ENCODE peak calls at places on chromosomes 3 and 15, in ten cellular contexts. Q, E, K, O, V, C, W, L, J and U are unnamed samples.

GRCh38 chr15:101037090-101037830 is 118.1 kb downstream of the LRRK1 start:
- DNase-seq in Q (no peak), E (no peak), K (no peak), O (peak), V (peak), C (peak), W (peak), L (no peak), J (no peak), U (no peak)

GRCh38 chr3:49500408-49501257 is 30.6 kb downstream of the DAG1 start:
- DNase-seq in Q (peak), E (peak), K (no peak), O (peak), V (peak), C (no peak), W (no peak), L (no peak), J (peak), U (no peak)

GRCh38 chr3:155548194-155548593 is 196.7 kb downstream of the PLCH1 start:
- DNase-seq in Q (no peak), E (no peak), K (no peak), O (no peak), V (no peak), C (no peak), W (no peak), L (no peak), J (no peak), U (no peak)

GRCh38 chr3:126448141-126448892 is 27.4 kb downstream of the ZXDC start:
- DNase-seq in Q (no peak), E (no peak), K (no peak), O (no peak), V (no peak), C (peak), W (peak), L (no peak), J (no peak), U (no peak)

GRCh38 chr3:151852074-151852811 is 21.2 kb upstream of the SUCNR1 start:
- DNase-seq in Q (no peak), E (no peak), K (no peak), O (no peak), V (no peak), C (no peak), W (no peak), L (no peak), J (no peak), U (no peak)

GRCh38 chr15:100705841-100706240 is 103.5 kb downstream of the ASB7 start:
- DNase-seq in Q (no peak), E (no peak), K (peak), O (no peak), V (no peak), C (peak), W (no peak), L (no peak), J (no peak), U (no peak)

GRCh38 chr3:5037828-5038227 is 58.6 kb downstream of the BHLHE40 start:
- DNase-seq in Q (no peak), E (no peak), K (no peak), O (no peak), V (no peak), C (peak), W (no peak), L (no peak), J (no peak), U (no peak)

GRCh38 chr3:14425574-14426304 is 23.3 kb downstream of the SLC6A6 start:
- DNase-seq in Q (no peak), E (peak), K (no peak), O (peak), V (peak), C (peak), W (no peak), L (no peak), J (no peak), U (no peak)

GRCh38 chr15:40723919-40724318 is 28.9 kb downstream of the RAD51 start:
- DNase-seq in Q (no peak), E (no peak), K (no peak), O (no peak), V (no peak), C (no peak), W (no peak), L (no peak), J (no peak), U (no peak)

GRCh38 chr15:55183679-55184078 is 13.1 kb downstream of the RSL24D1 start:
- DNase-seq in Q (no peak), E (no peak), K (no peak), O (no peak), V (no peak), C (no peak), W (no peak), L (no peak), J (no peak), U (no peak)

GRCh38 chr3:102090646-102091045 is 241.3 kb downstream of the NFKBIZ start:
- DNase-seq in Q (peak), E (no peak), K (no peak), O (no peak), V (no peak), C (no peak), W (no peak), L (no peak), J (no peak), U (no peak)

GRCh38 chr3:196208942-196209695 is 2.1 kb downstream of the ZDHHC19 start:
- DNase-seq in Q (no peak), E (no peak), K (no peak), O (no peak), V (no peak), C (peak), W (no peak), L (no peak), J (no peak), U (no peak)

GRCh38 chr3:155131104-155131503 is 51.0 kb downstream of the MME start:
- DNase-seq in Q (peak), E (no peak), K (no peak), O (no peak), V (no peak), C (no peak), W (no peak), L (no peak), J (no peak), U (no peak)

GRCh38 chr3:100268986-100269385 is 8.2 kb downstream of the TBC1D23 start:
- DNase-seq in Q (no peak), E (no peak), K (no peak), O (no peak), V (no peak), C (no peak), W (no peak), L (no peak), J (no peak), U (no peak)

GRCh38 chr15:88258021-88258641 is 1.6 kb upstream of the NTRK3 start:
- DNase-seq in Q (no peak), E (no peak), K (no peak), O (no peak), V (no peak), C (no peak), W (no peak), L (no peak), J (peak), U (no peak)

GRCh38 chr15:99092554-99093172 is 12.2 kb upstream of the SYNM start:
- DNase-seq in Q (no peak), E (no peak), K (no peak), O (no peak), V (no peak), C (no peak), W (no peak), L (no peak), J (no peak), U (no peak)

GRCh38 chr15:69480932-69481331 is 28.3 kb downstream of the RPLP1 start:
- DNase-seq in Q (no peak), E (no peak), K (no peak), O (no peak), V (no peak), C (no peak), W (no peak), L (no peak), J (no peak), U (no peak)

GRCh38 chr3:194282436-194283122 is 68.5 kb downstream of the CPN2 start:
- DNase-seq in Q (no peak), E (no peak), K (peak), O (peak), V (no peak), C (peak), W (no peak), L (no peak), J (no peak), U (no peak)

GRCh38 chr3:136546718-136547117 is 205.5 kb downstream of the STAG1 start:
- DNase-seq in Q (peak), E (no peak), K (no peak), O (no peak), V (no peak), C (no peak), W (no peak), L (no peak), J (peak), U (no peak)

GRCh38 chr15:59966262-59966661 is 37.8 kb upstream of the FOXB1 start:
- DNase-seq in Q (no peak), E (no peak), K (no peak), O (no peak), V (no peak), C (no peak), W (no peak), L (no peak), J (no peak), U (no peak)

GRCh38 chr3:172635588-172635987 is 75.3 kb downstream of the NCEH1 start:
- DNase-seq in Q (peak), E (no peak), K (no peak), O (no peak), V (no peak), C (no peak), W (no peak), L (no peak), J (peak), U (no peak)

GRCh38 chr3:12471228-12471627 is 13.1 kb upstream of the TSEN2 start:
- DNase-seq in Q (no peak), E (no peak), K (no peak), O (peak), V (no peak), C (no peak), W (no peak), L (no peak), J (peak), U (no peak)

GRCh38 chr3:151538706-151539403 is 78.0 kb upstream of the IGSF10 start:
- DNase-seq in Q (no peak), E (peak), K (no peak), O (no peak), V (no peak), C (no peak), W (no peak), L (no peak), J (no peak), U (peak)

GRCh38 chr3:119352863-119353527 is 58.8 kb downstream of the ARHGAP31 start:
- DNase-seq in Q (peak), E (peak), K (no peak), O (no peak), V (no peak), C (no peak), W (no peak), L (no peak), J (peak), U (no peak)

GRCh38 chr3:5122030-5122740 is at the start of gene ARL8B:
- DNase-seq in Q (peak), E (peak), K (peak), O (peak), V (peak), C (peak), W (no peak), L (no peak), J (peak), U (peak)

GRCh38 chr3:110343945-110344344 is 727.7 kb upstream of the NECTIN3 start:
- DNase-seq in Q (peak), E (no peak), K (no peak), O (no peak), V (no peak), C (no peak), W (no peak), L (no peak), J (no peak), U (no peak)

GRCh38 chr3:155101398-155101797 is 21.3 kb downstream of the MME start:
- DNase-seq in Q (no peak), E (no peak), K (no peak), O (no peak), V (no peak), C (no peak), W (no peak), L (no peak), J (no peak), U (no peak)

GRCh38 chr3:161266731-161267150 is 45.6 kb downstream of the NMD3 start:
- DNase-seq in Q (peak), E (no peak), K (no peak), O (no peak), V (no peak), C (no peak), W (no peak), L (peak), J (no peak), U (no peak)

GRCh38 chr15:33161209-33161608 is 33.3 kb downstream of the FMN1 start:
- DNase-seq in Q (no peak), E (no peak), K (no peak), O (no peak), V (no peak), C (no peak), W (no peak), L (no peak), J (no peak), U (no peak)

GRCh38 chr3:177371903-177372302 is 174.6 kb upstream of the TBL1XR1 start:
- DNase-seq in Q (no peak), E (no peak), K (no peak), O (no peak), V (no peak), C (no peak), W (no peak), L (no peak), J (no peak), U (no peak)

GRCh38 chr3:169430687-169431404 is 232.7 kb downstream of the MECOM start:
- DNase-seq in Q (peak), E (no peak), K (no peak), O (no peak), V (peak), C (no peak), W (no peak), L (no peak), J (no peak), U (peak)

GRCh38 chr15:30001592-30001991 is 81.2 kb upstream of the GOLGA8J start:
- DNase-seq in Q (no peak), E (no peak), K (no peak), O (no peak), V (no peak), C (no peak), W (no peak), L (no peak), J (no peak), U (no peak)

GRCh38 chr15:29994284-29994683 is 88.5 kb upstream of the GOLGA8J start:
- DNase-seq in Q (no peak), E (no peak), K (no peak), O (no peak), V (no peak), C (no peak), W (no peak), L (no peak), J (no peak), U (no peak)

GRCh38 chr15:29997499-29997898 is 85.3 kb upstream of the GOLGA8J start:
- DNase-seq in Q (no peak), E (no peak), K (no peak), O (no peak), V (no peak), C (no peak), W (no peak), L (no peak), J (no peak), U (no peak)

DNA sequence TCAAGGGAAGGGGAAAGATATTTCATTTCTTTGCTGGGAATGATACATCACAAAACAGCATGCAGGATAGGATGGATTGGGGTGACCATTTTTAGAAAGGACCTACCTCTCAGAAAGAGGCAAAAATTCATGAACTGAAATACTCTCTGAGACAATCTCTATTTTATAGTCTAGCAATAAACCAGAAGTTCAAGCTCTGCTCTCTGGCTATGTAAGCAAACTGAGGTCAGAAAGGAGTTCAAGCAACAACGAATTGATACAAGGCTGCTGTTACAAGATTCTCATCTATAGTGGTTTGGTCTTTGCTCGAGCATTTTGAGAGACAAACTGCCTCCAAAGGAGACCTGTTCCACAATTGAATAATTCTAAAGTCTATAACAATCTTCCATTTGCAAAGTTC is 84.7 kb upstream of the GOLGA8J start:
- DNase-seq in Q (no peak), E (no peak), K (no peak), O (no peak), V (no peak), C (no peak), W (no peak), L (no peak), J (no peak), U (no peak)
- H3K4me3 ChIP-seq in Q (no peak), E (no peak), K (no peak), O (no peak), V (no peak), C (no peak), W (no peak), L (no peak), J (no peak), U (no peak)

DNA sequence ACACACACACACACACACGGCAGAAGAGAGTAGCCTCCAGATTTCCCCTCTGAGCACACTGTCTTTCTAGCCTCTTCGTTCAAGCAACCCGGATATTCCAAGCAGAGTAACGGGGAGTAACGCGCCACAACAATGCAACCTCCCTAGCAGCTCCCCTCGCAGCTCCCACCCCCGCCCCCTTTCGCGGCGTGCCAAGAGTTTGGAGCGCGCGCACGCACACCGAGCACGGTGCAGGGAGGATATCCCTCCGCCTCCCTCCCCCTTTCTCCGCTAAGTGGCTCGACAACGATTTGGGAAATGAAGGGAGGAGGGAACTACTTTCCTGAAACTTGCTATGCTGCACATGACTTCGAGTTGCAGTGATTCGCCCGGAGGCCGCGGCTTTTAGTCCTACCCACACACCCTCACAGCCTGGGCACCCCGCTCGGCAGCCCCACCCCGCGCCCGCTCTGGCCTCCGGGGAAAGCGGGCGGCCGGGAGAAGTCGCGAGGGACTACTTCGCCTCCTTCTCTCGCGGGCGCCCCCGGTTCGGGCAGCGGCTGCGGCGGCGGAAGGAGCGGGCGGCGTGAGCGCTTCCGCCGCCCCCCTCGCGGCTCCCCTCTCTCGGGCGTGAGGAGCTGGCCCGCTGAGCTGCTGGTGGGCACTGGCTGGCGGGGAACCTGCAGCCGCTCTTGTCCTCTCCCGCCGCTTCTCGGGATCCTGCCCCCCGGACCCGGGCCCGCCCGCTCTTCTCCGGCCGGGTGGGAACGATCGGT is 733 bp upstream of the SPRED1 start:
- DNase-seq in Q (peak), E (peak), K (peak), O (peak), V (peak), C (peak), W (no peak), L (peak), J (peak), U (peak)
- TF ChIP-seq POLR2AphosphoS5 in Q (peak), E (no peak), K (peak), O (peak), V (peak), C (peak), W (peak), L (peak), J (peak), U (peak)

DNA sequence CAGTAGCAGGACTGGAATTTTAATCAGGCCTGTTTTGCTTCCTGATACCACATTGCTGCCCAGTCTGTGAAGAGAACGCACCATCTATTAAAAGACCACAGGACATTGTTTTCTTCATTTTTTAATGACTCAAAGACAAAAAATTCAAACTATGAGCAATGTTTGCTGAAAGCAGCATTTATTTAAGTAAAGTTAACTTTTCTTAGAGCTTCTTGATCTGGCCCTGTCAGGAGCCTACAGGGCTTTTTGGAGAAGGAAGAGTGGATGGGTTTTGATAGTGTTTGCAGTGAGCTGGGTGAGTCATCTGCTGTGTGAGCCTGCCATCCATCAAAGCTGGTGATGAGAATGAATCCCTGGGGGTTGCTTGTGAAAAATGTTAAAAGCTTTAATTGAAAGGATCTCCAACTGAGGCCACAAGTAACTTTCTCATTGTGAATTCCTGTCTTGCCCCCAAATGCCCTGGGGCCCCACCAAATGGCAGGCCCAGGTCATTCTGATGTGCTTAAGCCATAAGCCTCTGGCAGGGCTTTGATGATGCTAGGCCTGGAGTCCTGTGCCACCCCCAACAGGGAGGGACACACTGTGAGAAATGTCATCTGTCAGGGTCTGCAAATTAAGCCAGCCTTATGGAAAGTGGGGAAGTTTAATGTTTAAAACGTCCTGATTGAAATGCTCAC is 136.2 kb upstream of the PFN2 start:
- DNase-seq in Q (no peak), E (no peak), K (no peak), O (no peak), V (no peak), C (no peak), W (no peak), L (peak), J (no peak), U (no peak)
- H3K4me3 ChIP-seq in Q (no peak), E (no peak), K (no peak), O (no peak), V (no peak), C (no peak), W (no peak), L (no peak), J (no peak), U (no peak)

GRCh38 chr3:95923496-95924210 is 890.7 kb upstream of the EPHA6 start:
- DNase-seq in Q (peak), E (no peak), K (no peak), O (no peak), V (no peak), C (no peak), W (no peak), L (peak), J (no peak), U (no peak)
- TF ChIP-seq POLR2AphosphoS5 in Q (no peak), E (no peak), K (no peak), O (peak), V (peak), C (no peak), W (no peak), L (no peak), J (no peak), U (peak)

GRCh38 chr15:43826029-43826507 is 734 bp upstream of the WDR76 start:
- DNase-seq in Q (no peak), E (no peak), K (no peak), O (no peak), V (no peak), C (no peak), W (no peak), L (no peak), J (no peak), U (no peak)

GRCh38 chr15:43824302-43825246 is at the start of gene MFAP1:
- DNase-seq in Q (peak), E (peak), K (peak), O (peak), V (peak), C (peak), W (peak), L (peak), J (peak), U (peak)

GRCh38 chr15:43828061-43828657 is 1.4 kb downstream of the WDR76 start:
- DNase-seq in Q (peak), E (no peak), K (no peak), O (no peak), V (no peak), C (no peak), W (no peak), L (no peak), J (no peak), U (no peak)
- H3K4me3 ChIP-seq in Q (no peak), E (peak), K (peak), O (no peak), V (no peak), C (no peak), W (no peak), L (peak), J (peak), U (no peak)